ENCODE peak calls at places on chromosomes 4 and X, in four cellular contexts. E is tibial nerve, B is heart right ventricle, T is heart left ventricle. A is an unnamed sample.
A peak's percentile ranks its signal among the peaks of the same experiment; 100 is the strongest.

GRCh38 chr4:152992027-152992426 is 55.9 kb downstream of the FHDC1 start:
- DNase-seq in T (no peak), B (no peak), E (no peak), A (no peak)

GRCh38 chr4:87716350-87717041 is 66.4 kb downstream of the DMP1 start:
- DNase-seq in B (peak; percentile 84), T (peak; percentile 68), E (peak; percentile 43), A (no peak)

GRCh38 chrX:85243155-85243554 is 424 bp downstream of the SATL1 start:
- DNase-seq in T (no peak), B (no peak), E (no peak), A (no peak)

GRCh38 chr4:22897520-22898108 is 204.9 kb downstream of the GBA3 start:
- DNase-seq in B (no peak), T (no peak), E (no peak), A (no peak)

GRCh38 chr4:140137654-140138053 is 16.3 kb downstream of the MAML3 start:
- DNase-seq in B (no peak), T (no peak), E (no peak), A (no peak)

GRCh38 chr4:42282081-42282901 is 115.0 kb upstream of the SHISA3 start:
- DNase-seq in E (peak; percentile 51), T (peak; percentile 42), B (peak; percentile 63), A (no peak)

GRCh38 chr4:66926687-66927086 is 618.6 kb downstream of the CENPC start:
- DNase-seq in B (no peak), E (no peak), T (no peak), A (no peak)

GRCh38 chr4:38034986-38035882 is 75.0 kb downstream of the PTTG2 start:
- DNase-seq in B (peak; percentile 77), T (peak; percentile 36), E (no peak), A (no peak)

GRCh38 chr4:54063224-54063623 is 1.2 kb downstream of the CHIC2 start:
- DNase-seq in B (no peak), T (no peak), E (no peak), A (no peak)

GRCh38 chrX:17553961-17554482 is 179.0 kb downstream of the NHS start:
- DNase-seq in E (no peak), B (no peak), T (no peak), A (no peak)

GRCh38 chrX:150548684-150549083 is 19.7 kb upstream of the MTM1 start:
- DNase-seq in E (no peak), T (no peak), B (no peak), A (no peak)

GRCh38 chr4:143356493-143356892 is 19.8 kb downstream of the GAB1 start:
- DNase-seq in B (peak; percentile 30), T (no peak), E (no peak), A (no peak)
- H3K4me1 ChIP-seq in B (peaks cover 95% of the 10 kb centered on the region), T (peaks cover 88% of the 10 kb centered on the region), E (peaks cover 74% of the 10 kb centered on the region), A (peaks cover 60% of the 10 kb centered on the region)

DNA sequence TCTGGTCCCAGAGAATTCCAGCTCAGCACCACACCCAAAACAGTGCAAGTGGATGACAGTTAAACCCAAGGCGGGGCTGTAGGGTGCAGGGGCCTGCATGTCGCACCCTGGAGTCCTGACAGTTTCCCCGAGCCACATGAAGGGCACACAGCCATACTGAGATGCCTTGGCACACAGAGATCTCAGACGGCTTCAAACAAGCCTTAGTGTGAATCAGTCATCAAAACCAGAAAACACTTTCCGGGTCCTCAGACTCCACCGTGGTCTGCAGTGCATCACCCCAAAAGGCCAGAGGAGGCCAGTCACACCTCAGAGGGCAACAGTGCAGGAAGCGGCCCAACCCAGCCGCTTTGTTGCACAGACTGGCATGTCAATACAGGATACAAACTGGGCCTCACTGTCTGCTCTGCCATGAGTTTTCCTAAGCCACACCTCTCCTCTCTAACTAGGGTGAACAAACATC is 64.6 kb upstream of the ENPP6 start:
- DNase-seq in E (no peak), B (no peak), T (no peak), A (no peak)
- TF ChIP-seq CTCF in E (peak; percentile 6), B (no peak), T (peak; percentile 25), A (no peak)

DNA sequence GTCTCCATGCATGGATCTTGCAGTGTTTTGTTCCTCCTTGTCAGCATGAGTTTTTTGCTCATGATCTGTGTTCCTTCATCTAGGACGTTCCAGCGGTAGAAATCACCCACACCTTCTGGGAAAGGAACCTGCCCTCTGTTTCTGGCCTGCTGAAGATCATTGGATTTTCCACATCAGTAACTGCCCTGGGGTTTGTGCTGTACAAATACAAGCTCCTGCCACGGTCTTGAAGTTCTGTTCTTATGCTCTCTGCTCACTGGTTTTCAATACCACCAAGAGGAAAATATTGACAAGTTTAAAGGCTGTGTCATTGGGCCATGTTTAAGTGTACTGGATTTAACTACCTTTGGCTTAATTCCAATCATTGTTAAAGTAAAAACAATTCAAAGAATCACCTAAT is 88.2 kb downstream of the MAOA start:
- DNase-seq in T (no peak), E (no peak), B (no peak), A (no peak)
- H3K36me3 ChIP-seq in T (no peaks in the 10 kb centered on the region), E (no peaks in the 10 kb centered on the region), B (no peaks in the 10 kb centered on the region), A (peaks cover 17% of the 10 kb centered on the region)

GRCh38 chr4:7655549-7656243 is 221.0 kb upstream of the PSAPL1 start:
- DNase-seq in T (no peak), B (no peak), E (no peak), A (no peak)
- H3K4me1 ChIP-seq in T (no peaks in the 10 kb centered on the region), B (no peaks in the 10 kb centered on the region), E (peaks cover 13% of the 10 kb centered on the region), A (no peaks in the 10 kb centered on the region)

GRCh38 chr4:167602157-167602556 is 367.9 kb upstream of the SPOCK3 start:
- DNase-seq in B (no peak), E (no peak), T (no peak), A (no peak)
- TF ChIP-seq CTCF in B (no peak), E (no peak), T (no peak), A (no peak)

A was measured in ascending aorta.